ENCODE peak calls at places on chromosomes 11 and 22, in ten cellular contexts. J is MM.1S, U is right atrium auricular region, H is lower lobe of right lung, N is fibroblast of lung, W is GM23338, I is pancreas, Q is H9, S is colonic mucosa, L is body of pancreas. Y is an unnamed sample. For H3K27me3, the result is how much of the 10 kb centered on the place peaks cover.

GRCh38 chr22:44701824-44702478 is at the start of gene PRR5:
- DNase-seq in U (peak), Q (peak), I (peak), N (peak), H (peak), L (peak), S (peak), J (no peak), W (peak), Y (peak)

GRCh38 chr22:32713737-32714457 is 87.6 kb upstream of the TIMP3 start:
- DNase-seq in N (no peak), Q (no peak), L (no peak), S (no peak), I (no peak), J (no peak), U (no peak), H (no peak), W (no peak), Y (no peak)

GRCh38 chr22:50573491-50574382 is 4.5 kb downstream of the CPT1B start:
- DNase-seq in L (no peak), W (no peak), I (no peak), H (peak), J (no peak), N (no peak), U (no peak), S (no peak), Q (no peak), Y (no peak)

GRCh38 chr11:120815260-120816100 is 208.4 kb upstream of the TBCEL start:
- DNase-seq in U (no peak), I (no peak), J (no peak), W (peak), H (no peak), L (no peak), N (no peak), S (no peak), Q (peak), Y (no peak)

GRCh38 chr11:77672276-77672675 is 34.7 kb upstream of the CLNS1A start:
- DNase-seq in I (no peak), J (no peak), N (peak), U (no peak), Q (no peak), H (no peak), W (no peak), S (peak), L (peak), Y (no peak)

GRCh38 chr22:40922484-40923303 is 28.5 kb upstream of the RBX1 start:
- DNase-seq in L (no peak), W (peak), H (no peak), Q (no peak), S (no peak), N (peak), J (peak), U (no peak), I (no peak), Y (peak)

GRCh38 chr11:36023922-36024321 is 80.1 kb downstream of the LDLRAD3 start:
- DNase-seq in I (no peak), J (no peak), W (no peak), H (no peak), N (peak), Q (no peak), U (no peak), L (no peak), S (no peak), Y (no peak)

GRCh38 chr11:61855939-61856730 is 28.0 kb downstream of the FADS2 start:
- DNase-seq in W (no peak), L (no peak), J (no peak), H (no peak), Q (no peak), U (no peak), I (no peak), N (no peak), S (no peak), Y (no peak)

GRCh38 chr11:48116843-48117242 is 99.8 kb upstream of the OR4B1 start:
- DNase-seq in U (no peak), N (no peak), L (no peak), H (no peak), W (peak), Q (no peak), S (no peak), I (no peak), J (peak), Y (no peak)

GRCh38 chr22:22709719-22710445 is 65.5 kb downstream of the GGTLC2 start:
- DNase-seq in L (peak), I (peak), Q (peak), H (no peak), S (no peak), J (no peak), U (peak), W (peak), N (no peak), Y (no peak)

GRCh38 chr11:134752526-134752925 is 340.5 kb upstream of the B3GAT1 start:
- DNase-seq in N (no peak), I (no peak), W (no peak), J (no peak), H (no peak), L (no peak), S (no peak), U (peak), Q (no peak), Y (no peak)

GRCh38 chr11:122494171-122494570 is 161.4 kb upstream of the UBASH3B start:
- DNase-seq in N (peak), I (no peak), S (no peak), H (no peak), Q (no peak), L (no peak), U (no peak), J (no peak), W (no peak), Y (no peak)

GRCh38 chr11:8251767-8252295 is 11.8 kb downstream of the LMO1 start:
- DNase-seq in Q (peak), I (no peak), L (peak), W (no peak), N (no peak), U (no peak), S (no peak), H (peak), J (no peak), Y (no peak)

GRCh38 chr11:46682773-46683752 is 17.4 kb downstream of the ARHGAP1 start:
- DNase-seq in N (peak), S (no peak), U (no peak), I (no peak), Q (no peak), W (no peak), L (peak), H (peak), J (no peak), Y (no peak)

GRCh38 chr11:92932023-92932422 is 37.4 kb upstream of the MTNR1B start:
- DNase-seq in H (no peak), Q (no peak), S (no peak), N (peak), W (no peak), U (no peak), I (no peak), J (no peak), L (no peak), Y (no peak)

GRCh38 chr11:130909650-130910049 is 6.6 kb downstream of the SNX19 start:
- DNase-seq in U (no peak), H (no peak), S (no peak), J (no peak), Q (no peak), L (no peak), N (peak), I (no peak), W (no peak), Y (no peak)

GRCh38 chr11:65036931-65037330 is 4.1 kb upstream of the SAC3D1 start:
- DNase-seq in U (no peak), L (peak), W (no peak), N (no peak), S (no peak), H (peak), I (peak), Q (no peak), J (no peak), Y (no peak)

GRCh38 chr22:35219012-35219411 is 38.3 kb upstream of the HMGXB4 start:
- DNase-seq in U (no peak), J (no peak), S (no peak), L (no peak), H (no peak), Q (no peak), N (peak), I (no peak), W (no peak), Y (no peak)

GRCh38 chr11:44404323-44404705 is 94.4 kb upstream of the ALX4 start:
- DNase-seq in N (no peak), H (no peak), W (no peak), I (no peak), U (no peak), J (no peak), Q (no peak), L (no peak), S (no peak), Y (no peak)
- H3K27ac ChIP-seq in N (no peak), H (no peak), W (no peak), I (no peak), U (no peak), J (no peak), Q (no peak), L (no peak), S (no peak), Y (no peak)

GRCh38 chr11:22192289-22192641 is 620 bp upstream of the ANO5 start:
- DNase-seq in W (peak), I (peak), H (no peak), L (peak), S (peak), Q (peak), J (peak), U (no peak), N (peak), Y (no peak)
- TF ChIP-seq CTCF in W (peak), I (no peak), H (peak), L (peak), S (no peak), Q (peak), J (peak), U (no peak), N (no peak), Y (no peak)

GRCh38 chr11:62926669-62927455 is 5.7 kb upstream of the CHRM1 start:
- DNase-seq in W (no peak), H (no peak), U (no peak), L (no peak), I (no peak), Q (no peak), S (no peak), J (no peak), N (no peak), Y (no peak)

GRCh38 chr11:62928011-62928410 is 6.8 kb upstream of the CHRM1 start:
- DNase-seq in U (no peak), S (no peak), Q (peak), I (no peak), W (no peak), L (no peak), H (no peak), N (no peak), J (no peak), Y (no peak)

GRCh38 chr11:62925308-62925707 is 4.1 kb upstream of the CHRM1 start:
- DNase-seq in U (no peak), H (no peak), L (no peak), N (no peak), J (no peak), W (peak), Q (peak), S (no peak), I (no peak), Y (no peak)

GRCh38 chr11:62923634-62924411 is 2.7 kb upstream of the CHRM1 start:
- DNase-seq in N (no peak), L (no peak), H (no peak), Q (no peak), S (no peak), J (peak), U (no peak), I (no peak), W (peak), Y (no peak)

DNA sequence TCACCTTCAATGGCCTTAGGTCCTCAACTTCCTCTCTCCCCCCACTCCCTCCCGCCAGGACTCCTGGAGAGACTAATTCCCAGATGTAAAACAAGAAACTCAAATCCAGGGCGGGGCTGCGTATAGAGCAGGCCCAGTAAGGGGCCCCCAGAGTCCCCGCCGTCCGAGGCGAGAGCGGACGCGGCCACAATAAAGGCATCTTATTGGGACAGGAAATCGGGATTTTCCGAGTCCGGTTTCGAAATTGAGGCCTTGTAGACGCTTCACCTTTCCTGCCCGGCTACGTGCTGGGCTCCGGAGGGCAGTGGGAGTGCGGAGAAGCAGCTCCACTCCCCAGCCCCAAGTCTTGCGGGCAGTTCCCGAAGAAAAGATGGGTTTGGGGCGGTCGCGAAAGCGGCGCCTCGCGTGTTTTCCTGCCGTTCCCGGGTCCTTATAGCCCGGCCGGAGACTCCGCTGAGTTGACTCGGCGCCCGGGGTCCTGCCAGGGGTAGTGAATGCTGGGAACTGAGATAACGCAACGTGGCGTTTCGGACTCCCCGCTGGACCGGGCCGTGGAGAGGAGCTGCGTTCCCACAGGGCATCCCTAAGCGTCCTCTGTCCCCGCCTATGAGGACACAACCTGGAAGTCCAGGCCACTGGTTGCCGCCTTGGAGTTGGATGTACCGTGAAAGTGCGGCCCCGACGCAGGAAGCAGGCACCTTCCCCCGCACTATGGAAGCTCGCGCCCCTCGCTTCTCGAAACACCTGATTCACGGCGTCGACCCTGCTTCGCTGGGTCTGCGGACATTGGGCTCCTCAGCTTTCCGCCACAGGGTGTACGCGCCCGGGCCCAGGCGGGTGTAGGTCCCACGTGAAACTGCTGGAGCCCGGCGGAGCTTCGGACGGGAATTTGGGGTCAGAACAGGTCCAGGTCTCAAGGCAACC is 4.8 kb upstream of the CHRM1 start:
- DNase-seq in U (no peak), H (no peak), Q (no peak), J (no peak), N (no peak), L (no peak), W (peak), I (no peak), S (no peak), Y (no peak)
- H3K27me3 ChIP-seq in U (under half), H (half or more), Q (under half), J (half or more), N (half or more), L (under half), W (half or more), I (under half), S (half or more), Y (half or more)

GRCh38 chr22:37931893-37932389 is 21.5 kb downstream of the C22orf23 start:
- DNase-seq in U (no peak), N (no peak), J (no peak), Q (no peak), W (no peak), I (no peak), L (no peak), S (no peak), H (no peak), Y (no peak)
- H3K27ac ChIP-seq in U (no peak), N (no peak), J (no peak), Q (no peak), W (no peak), I (peak), L (peak), S (no peak), H (peak), Y (no peak)

GRCh38 chr11:132114743-132115142 is 744.3 kb downstream of the NTM start:
- DNase-seq in Q (no peak), L (no peak), U (no peak), J (no peak), S (no peak), W (no peak), H (no peak), I (no peak), N (no peak), Y (no peak)

GRCh38 chr11:132111781-132112380 is 741.5 kb downstream of the NTM start:
- DNase-seq in L (no peak), Q (no peak), H (no peak), I (no peak), S (no peak), J (no peak), W (no peak), N (peak), U (no peak), Y (no peak)

GRCh38 chr11:132116516-132116915 is 746.1 kb downstream of the NTM start:
- DNase-seq in W (no peak), Q (no peak), H (no peak), S (no peak), I (no peak), U (no peak), L (no peak), J (no peak), N (no peak), Y (no peak)

GRCh38 chr11:132115454-132115853 is 745.0 kb downstream of the NTM start:
- DNase-seq in I (no peak), L (no peak), N (peak), W (peak), U (no peak), H (no peak), Q (peak), J (no peak), S (no peak), Y (no peak)

DNA sequence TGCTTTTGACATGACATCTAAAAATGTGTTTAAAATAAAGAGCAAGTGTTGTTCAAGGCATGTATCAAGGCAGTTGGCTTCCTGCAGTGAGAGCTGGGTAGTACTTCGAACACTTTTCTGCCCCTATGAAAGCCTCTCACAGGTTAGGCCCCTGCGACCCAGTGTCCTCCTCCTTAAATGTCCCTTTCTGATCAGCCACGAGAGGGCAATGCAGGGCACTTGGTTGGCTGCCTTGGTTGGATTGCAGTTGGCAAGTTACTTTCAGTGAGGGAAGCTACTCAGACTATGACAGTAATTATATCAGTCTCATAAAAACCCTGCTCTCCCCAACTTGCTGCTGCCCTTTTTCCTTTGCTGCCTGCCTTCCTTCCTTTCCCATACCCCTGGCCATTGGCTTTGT is 743.8 kb downstream of the NTM start:
- DNase-seq in N (no peak), L (no peak), S (no peak), I (no peak), Q (peak), W (peak), J (peak), H (no peak), U (no peak), Y (no peak)
- TF ChIP-seq CTCF in N (peak), L (peak), S (peak), I (no peak), Q (peak), W (peak), J (peak), H (peak), U (peak), Y (no peak)

Y was measured in CD4-positive, alpha-beta T cell.